ENCODE peak calls at places on chromosome 14, in six cellular contexts. K is HCT116, R is heart left ventricle, E is stomach, P is Peyer's patch, G is prostate gland. Q is an unnamed sample.

GRCh38 chr14:27553820-27554219 is 956.0 kb upstream of the NOVA1 start:
- DNase-seq in K (no peak), G (no peak), E (no peak), R (no peak), P (no peak), Q (no peak)

GRCh38 chr14:58368951-58369350 is 26.8 kb upstream of the TOMM20L start:
- DNase-seq in K (no peak), G (no peak), R (no peak), P (no peak), E (no peak), Q (no peak)

GRCh38 chr14:61344437-61345143 is 23.2 kb downstream of the PRKCH start:
- DNase-seq in R (no peak), P (no peak), G (no peak), E (no peak), K (no peak), Q (no peak)

GRCh38 chr14:56650075-56650474 is 70.5 kb downstream of the TMEM260 start:
- DNase-seq in G (no peak), P (no peak), K (no peak), R (peak), E (no peak), Q (no peak)

GRCh38 chr14:106662947-106663346 is 1136.6 kb downstream of the TMEM121 start:
- DNase-seq in R (no peak), G (no peak), P (no peak), K (no peak), E (no peak), Q (no peak)

GRCh38 chr14:97458302-97459137 is 661.3 kb downstream of the VRK1 start:
- DNase-seq in K (no peak), P (peak), E (peak), R (peak), G (no peak), Q (peak)

GRCh38 chr14:67416085-67416484 is 4.1 kb upstream of the PLEK2 start:
- DNase-seq in P (no peak), K (no peak), G (no peak), E (no peak), R (no peak), Q (no peak)

GRCh38 chr14:90839024-90839888 is 23.0 kb upstream of the TTC7B start:
- DNase-seq in G (no peak), K (no peak), R (peak), E (no peak), P (no peak), Q (no peak)

GRCh38 chr14:59698793-59699192 is 122.2 kb upstream of the CCDC175 start:
- DNase-seq in P (no peak), R (no peak), E (no peak), K (no peak), G (no peak), Q (no peak)

GRCh38 chr14:75069021-75069810 is at the start of gene ZC2HC1C:
- DNase-seq in P (peak), G (peak), K (peak), E (peak), R (peak), Q (peak)

GRCh38 chr14:24151404-24152080 is 4.2 kb downstream of the RNF31 start:
- DNase-seq in K (no peak), G (no peak), P (no peak), R (no peak), E (no peak), Q (no peak)

GRCh38 chr14:56087824-56088571 is 30.2 kb upstream of the PELI2 start:
- DNase-seq in R (no peak), G (peak), E (no peak), P (no peak), K (no peak), Q (no peak)

GRCh38 chr14:103713304-103714062 is 1.8 kb downstream of the XRCC3 start:
- DNase-seq in R (no peak), K (no peak), E (no peak), P (no peak), G (no peak), Q (no peak)
- TF ChIP-seq POLR2A in R (no peak), K (no peak), E (no peak), P (no peak), G (no peak), Q (no peak)

DNA sequence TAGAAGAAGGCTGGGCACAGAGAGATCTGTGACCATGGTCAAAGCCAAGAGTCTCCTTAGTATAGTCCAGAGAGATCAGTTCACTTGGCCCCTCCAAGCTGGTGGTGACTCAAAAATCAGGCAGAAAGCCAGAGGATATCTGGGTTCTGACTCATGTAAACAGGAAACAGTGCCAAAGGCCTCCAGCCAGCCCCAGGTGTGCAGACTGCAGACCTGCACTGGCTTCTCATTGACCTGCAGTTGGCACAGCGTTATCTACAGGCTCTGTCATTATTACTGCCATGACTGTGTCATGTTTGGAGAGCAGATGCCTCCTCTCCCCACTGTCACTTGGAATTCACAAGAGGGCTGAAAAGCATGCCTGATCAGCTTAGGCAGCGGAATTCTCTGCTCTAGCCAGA is 295.7 kb upstream of the PRKD1 start:
- DNase-seq in K (peak), R (peak), G (peak), E (peak), P (no peak), Q (peak)
- H3K27ac ChIP-seq in K (no peak), R (no peak), G (no peak), E (peak), P (no peak), Q (peak)

DNA sequence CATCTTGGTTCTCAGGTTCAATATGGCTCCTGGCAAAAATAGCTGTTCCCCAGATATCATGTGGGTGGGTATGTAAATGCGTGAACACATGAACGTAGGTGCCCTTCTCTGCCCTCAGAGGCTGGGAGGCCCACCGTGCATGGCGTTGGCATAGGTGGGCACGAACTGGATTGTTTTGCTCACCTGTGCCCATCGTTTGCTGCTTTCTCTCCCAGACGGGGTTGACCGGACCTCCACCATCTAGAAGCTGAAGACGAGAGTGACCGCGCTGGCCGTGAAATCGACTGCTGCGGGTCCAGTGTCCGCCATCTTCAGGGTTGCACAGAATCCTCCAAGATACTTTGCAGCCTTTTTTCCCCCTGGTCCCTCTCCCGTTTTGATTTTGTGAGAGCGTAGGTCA is 113.9 kb downstream of the GCH1 start:
- DNase-seq in K (no peak), E (no peak), G (no peak), P (no peak), R (no peak), Q (no peak)
- TF ChIP-seq CTCF in K (no peak), E (no peak), G (no peak), P (no peak), R (no peak), Q (no peak)

GRCh38 chr14:100148837-100149731 is 10.4 kb downstream of the DEGS2 start:
- DNase-seq in K (no peak), P (no peak), E (no peak), R (no peak), G (no peak), Q (no peak)

GRCh38 chr14:100147691-100148464 is 11.6 kb downstream of the DEGS2 start:
- DNase-seq in G (no peak), P (peak), E (no peak), K (no peak), R (no peak), Q (no peak)

GRCh38 chr14:100146548-100147091 is 12.8 kb downstream of the DEGS2 start:
- DNase-seq in K (no peak), R (no peak), E (no peak), G (no peak), P (peak), Q (peak)

GRCh38 chr14:100145682-100146464 is 13.6 kb downstream of the DEGS2 start:
- DNase-seq in G (no peak), P (no peak), R (no peak), K (no peak), E (no peak), Q (no peak)

GRCh38 chr14:100147181-100147631 is 12.2 kb downstream of the DEGS2 start:
- DNase-seq in K (no peak), E (no peak), R (no peak), G (no peak), P (peak), Q (no peak)
- TF ChIP-seq POLR2A in K (no peak), E (no peak), R (no peak), G (no peak), P (no peak), Q (peak)

GRCh38 chr14:77989441-77989891 is 180.7 kb upstream of the NRXN3 start:
- DNase-seq in P (no peak), K (no peak), E (no peak), R (peak), G (no peak), Q (no peak)

GRCh38 chr14:77991128-77991772 is 178.9 kb upstream of the NRXN3 start:
- DNase-seq in R (no peak), K (no peak), G (no peak), E (no peak), P (no peak), Q (no peak)

GRCh38 chr14:77988966-77989365 is 181.2 kb upstream of the NRXN3 start:
- DNase-seq in G (no peak), R (peak), K (no peak), E (no peak), P (no peak), Q (no peak)

GRCh38 chr14:77986808-77987207 is 183.4 kb upstream of the NRXN3 start:
- DNase-seq in R (no peak), K (no peak), G (no peak), P (no peak), E (no peak), Q (no peak)

DNA sequence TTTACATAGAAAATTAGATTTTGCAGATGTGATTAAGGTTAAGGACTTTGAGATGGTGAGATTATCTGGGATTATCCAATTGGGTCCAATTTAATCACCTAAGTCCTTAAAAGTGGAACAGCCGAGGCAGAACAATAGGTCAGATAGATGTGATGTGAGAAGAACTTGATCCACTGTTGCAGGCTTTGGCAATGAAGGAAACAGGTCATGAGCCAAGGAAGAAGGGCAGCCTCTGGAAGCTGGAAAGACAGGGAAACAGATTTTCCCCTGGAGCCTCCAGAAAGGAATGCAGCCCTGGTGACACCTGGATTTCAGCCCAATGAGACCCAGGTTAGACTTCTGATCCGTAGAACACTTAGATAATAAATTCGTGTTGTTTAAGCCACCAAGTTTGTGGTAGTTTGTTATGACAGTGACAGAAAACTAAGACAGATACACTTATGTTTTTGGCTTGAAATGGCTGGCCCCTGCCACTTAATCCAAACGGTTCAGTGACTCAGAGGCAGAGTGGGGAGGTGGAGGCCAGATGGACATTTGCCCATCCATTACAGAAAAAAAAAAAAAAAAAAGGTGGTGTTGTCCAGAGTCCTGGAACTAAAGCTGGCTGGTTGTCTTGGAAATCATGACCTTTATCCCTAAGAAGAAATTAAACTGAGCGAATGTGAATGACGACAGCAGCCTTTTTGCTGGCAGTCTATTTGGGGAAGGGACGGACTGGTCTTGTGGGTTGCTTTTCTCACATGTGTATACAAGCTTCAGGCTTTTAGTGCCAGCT is 181.9 kb upstream of the NRXN3 start:
- DNase-seq in G (no peak), P (no peak), R (no peak), K (no peak), E (no peak), Q (no peak)
- H3K27ac ChIP-seq in G (no peak), P (no peak), R (no peak), K (no peak), E (no peak), Q (peak)

GRCh38 chr14:64801800-64802199 is 77.9 kb downstream of the SPTB start:
- DNase-seq in R (no peak), E (no peak), K (no peak), G (no peak), P (no peak), Q (no peak)
- TF ChIP-seq CTCF in R (no peak), E (no peak), K (peak), G (no peak), P (peak), Q (no peak)

DNA sequence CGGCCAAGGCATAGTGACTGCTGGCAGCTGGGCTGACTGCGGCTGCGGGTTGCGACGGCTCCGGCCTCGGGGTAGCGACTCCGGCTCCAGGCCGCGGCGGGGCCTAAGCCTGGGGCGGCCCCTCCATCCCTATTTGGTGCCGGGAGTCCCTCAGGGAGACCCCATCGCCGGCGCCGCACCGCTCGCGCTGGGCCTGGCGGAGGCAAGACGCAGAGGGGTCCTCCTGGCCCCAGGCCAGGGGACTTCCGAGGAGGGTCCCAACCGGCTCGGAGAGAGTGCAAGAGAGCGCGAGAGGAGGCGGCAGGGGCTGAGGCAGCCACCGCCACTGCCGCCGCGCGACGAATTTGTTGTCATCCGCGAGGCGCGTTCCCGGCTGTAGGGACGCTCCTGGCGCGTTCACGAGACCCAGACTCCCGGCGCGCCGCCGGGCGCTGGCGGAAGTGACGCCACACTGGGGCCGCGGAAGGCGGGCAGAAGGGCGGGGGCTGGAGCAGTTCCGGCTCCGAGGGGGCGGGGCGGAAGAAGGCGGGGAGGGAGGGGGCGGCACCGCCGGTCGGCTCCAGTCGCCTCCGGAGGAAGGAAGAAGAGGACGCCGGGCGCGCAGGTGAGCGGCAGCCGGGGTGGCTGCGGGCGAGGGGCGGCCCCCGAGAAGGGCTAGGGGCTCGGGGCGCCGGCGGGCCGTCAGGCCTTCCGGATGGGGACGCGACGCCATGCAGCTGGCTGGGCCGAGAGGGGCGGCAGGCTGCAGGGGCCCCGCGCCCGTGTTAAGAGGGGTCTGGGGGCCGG is at the start of the genes ATG2B and GSKIP:
- DNase-seq in R (peak), E (peak), K (peak), G (peak), P (peak), Q (peak)
- TF ChIP-seq POLR2A in R (no peak), E (no peak), K (peak), G (peak), P (peak), Q (peak)

DNA sequence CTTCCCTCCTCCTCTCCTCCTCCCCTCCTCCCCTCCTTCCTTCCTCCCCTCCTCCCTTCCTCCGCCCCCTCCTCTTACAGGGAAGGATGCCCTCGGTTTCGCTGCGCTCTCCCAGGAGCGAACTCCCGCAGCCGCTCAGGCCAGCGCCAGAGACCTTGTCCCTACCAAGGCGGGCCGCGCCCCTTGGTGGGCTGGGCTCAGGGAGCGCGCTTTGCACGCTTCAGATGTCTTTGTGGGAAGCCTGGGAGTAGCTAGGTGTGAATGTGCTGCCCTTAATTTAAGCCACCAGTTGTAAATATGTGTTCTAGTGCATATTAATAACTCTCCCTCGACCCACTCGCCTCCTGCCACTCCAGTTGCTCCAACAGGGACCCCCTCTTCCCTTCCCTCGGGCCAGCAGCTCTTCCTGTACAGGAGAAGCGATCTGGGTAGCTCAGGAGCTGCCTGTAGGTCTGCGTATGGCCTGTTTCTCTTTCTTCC is 13.4 kb upstream of the MAP3K9 start:
- DNase-seq in E (peak), K (no peak), P (no peak), G (no peak), R (peak), Q (peak)
- H3K27ac ChIP-seq in E (no peak), K (no peak), P (no peak), G (no peak), R (no peak), Q (no peak)